ENCODE peak calls at places on chromosomes 11 and 22, in nine cellular contexts. E is HepG2, S is IMR-90, M is thyroid gland, T is body of pancreas, V is esophagus squamous epithelium, U is lower leg skin, X is A549, I is sigmoid colon. K is an unnamed sample.

GRCh38 chr22:39277135-39277607 is 32.4 kb upstream of the PDGFB start:
- DNase-seq in E (no peak), S (peak; percentile 92), M (no peak), T (no peak), V (no peak), U (no peak), X (no peak), I (no peak), K (no peak)

GRCh38 chr11:118295834-118296454 is 8.6 kb upstream of the CD3E start:
- DNase-seq in E (peak; percentile 28), S (peak; percentile 12), M (peak; percentile 19), T (peak; percentile 55), V (no peak), U (no peak), X (no peak), I (no peak), K (no peak)

GRCh38 chr11:26073646-26074045 is 258.3 kb upstream of the ANO3 start:
- DNase-seq in E (no peak), S (no peak), M (no peak), T (no peak), V (no peak), U (no peak), X (no peak), I (no peak), K (no peak)

GRCh38 chr22:42902875-42903510 is 45.9 kb upstream of the ARFGAP3 start:
- DNase-seq in E (no peak), S (peak; percentile 87), M (no peak), T (no peak), V (no peak), U (no peak), X (no peak), I (peak; percentile 89), K (no peak)

GRCh38 chr22:45413368-45414211 is at the start of the genes RIBC2 and SMC1B:
- DNase-seq in E (peak; percentile 47), S (peak; percentile 57), M (peak; percentile 71), T (peak; percentile 77), V (no peak), U (peak; percentile 93), X (peak; percentile 91), I (peak; percentile 91), K (peak; percentile 81)

GRCh38 chr22:29325785-29326315 is 10.4 kb upstream of the RASL10A start:
- DNase-seq in E (no peak), S (no peak), M (no peak), T (no peak), V (no peak), U (no peak), X (no peak), I (no peak), K (no peak)

GRCh38 chr11:119168471-119169271 is at the start of gene NLRX1:
- DNase-seq in E (peak; percentile 80), S (peak; percentile 72), M (peak; percentile 86), T (peak; percentile 89), V (peak; percentile 41), U (peak; percentile 96), X (peak; percentile 86), I (peak; percentile 93), K (peak; percentile 89)

GRCh38 chr11:130480721-130481140 is 32.3 kb downstream of the ADAMTS15 start:
- DNase-seq in E (no peak), S (peak; percentile 12), M (no peak), T (no peak), V (no peak), U (peak; percentile 20), X (no peak), I (no peak), K (no peak)

GRCh38 chr22:35785181-35785923 is 67.7 kb downstream of the APOL5 start:
- DNase-seq in E (no peak), S (no peak), M (peak; percentile 67), T (no peak), V (no peak), U (no peak), X (no peak), I (no peak), K (no peak)

GRCh38 chr11:128584253-128584652 is 3.1 kb downstream of the ETS1 start:
- DNase-seq in E (no peak), S (no peak), M (no peak), T (no peak), V (no peak), U (no peak), X (no peak), I (no peak), K (no peak)

GRCh38 chr22:29309332-29310064 is 3.0 kb downstream of the GAS2L1 start:
- DNase-seq in E (no peak), S (no peak), M (no peak), T (peak; percentile 77), V (no peak), U (peak; percentile 87), X (no peak), I (peak; percentile 71), K (peak; percentile 81)

GRCh38 chr11:2210366-2211112 is 38.9 kb upstream of the TH start:
- DNase-seq in E (no peak), S (no peak), M (no peak), T (no peak), V (no peak), U (peak; percentile 80), X (no peak), I (peak; percentile 50), K (peak; percentile 1)

GRCh38 chr11:23769214-23769613 is 727.6 kb upstream of the LUZP2 start:
- DNase-seq in E (no peak), S (no peak), M (no peak), T (no peak), V (no peak), U (no peak), X (no peak), I (no peak), K (no peak)

GRCh38 chr11:124493256-124493655 is 47.8 kb upstream of the OR8B8 start:
- DNase-seq in E (no peak), S (no peak), M (no peak), T (no peak), V (no peak), U (no peak), X (no peak), I (no peak), K (no peak)

GRCh38 chr22:23682827-23683355 is 7.9 kb upstream of the RGL4 start:
- DNase-seq in E (no peak), S (no peak), M (no peak), T (no peak), V (no peak), U (no peak), X (no peak), I (peak; percentile 12), K (no peak)

GRCh38 chr22:31089101-31090100 is 8.3 kb downstream of the SMTN start:
- DNase-seq in E (no peak), S (no peak), M (peak; percentile 64), T (peak; percentile 31), V (no peak), U (no peak), X (peak; percentile 31), I (peak; percentile 91), K (peak; percentile 58)

GRCh38 chr11:58577441-58578135 is 1.3 kb upstream of the ZFP91 start:
- DNase-seq in E (peak; percentile 33), S (peak; percentile 97), M (peak; percentile 46), T (peak; percentile 63), V (peak; percentile 75), U (peak; percentile 93), X (no peak), I (peak; percentile 87), K (peak; percentile 49)
- TF ChIP-seq POLR2A in E (peak; percentile 73), S (peak; percentile 91), M (peak; percentile 29), T (peak; percentile 83), V (peak; percentile 69), U (no peak), X (peak; percentile 70), I (peak; percentile 61), K (no peak)

GRCh38 chr22:50531546-50532352 is 1.9 kb upstream of the TYMP start:
- DNase-seq in E (no peak), S (peak; percentile 41), M (peak; percentile 80), T (peak; percentile 82), V (no peak), U (peak; percentile 97), X (peak; percentile 75), I (peak; percentile 92), K (peak; percentile 87)
- H3K4me3 ChIP-seq in E (peak overlapping the region; percentile 74), S (peak overlapping the region; percentile 39), M (peak overlapping the region; percentile 33), T (peak overlapping the region; percentile 17), V (peak overlapping the region; percentile 66), U (peak overlapping the region; percentile 61), X (peak overlapping the region; percentile 64), I (peak overlapping the region; percentile 54), K (peak overlapping the region; percentile 82)

GRCh38 chr11:103483996-103484395 is 374.8 kb downstream of the DYNC2H1 start:
- DNase-seq in E (no peak), S (peak; percentile 15), M (no peak), T (no peak), V (no peak), U (no peak), X (no peak), I (no peak), K (no peak)

GRCh38 chr11:103488021-103488420 is 378.8 kb downstream of the DYNC2H1 start:
- DNase-seq in E (no peak), S (no peak), M (no peak), T (no peak), V (no peak), U (no peak), X (no peak), I (no peak), K (no peak)

GRCh38 chr11:103486609-103487008 is 377.4 kb downstream of the DYNC2H1 start:
- DNase-seq in E (no peak), S (peak; percentile 28), M (no peak), T (no peak), V (no peak), U (no peak), X (no peak), I (no peak), K (no peak)

GRCh38 chr11:103487113-103487512 is 377.9 kb downstream of the DYNC2H1 start:
- DNase-seq in E (no peak), S (no peak), M (no peak), T (no peak), V (no peak), U (no peak), X (no peak), I (no peak), K (no peak)

DNA sequence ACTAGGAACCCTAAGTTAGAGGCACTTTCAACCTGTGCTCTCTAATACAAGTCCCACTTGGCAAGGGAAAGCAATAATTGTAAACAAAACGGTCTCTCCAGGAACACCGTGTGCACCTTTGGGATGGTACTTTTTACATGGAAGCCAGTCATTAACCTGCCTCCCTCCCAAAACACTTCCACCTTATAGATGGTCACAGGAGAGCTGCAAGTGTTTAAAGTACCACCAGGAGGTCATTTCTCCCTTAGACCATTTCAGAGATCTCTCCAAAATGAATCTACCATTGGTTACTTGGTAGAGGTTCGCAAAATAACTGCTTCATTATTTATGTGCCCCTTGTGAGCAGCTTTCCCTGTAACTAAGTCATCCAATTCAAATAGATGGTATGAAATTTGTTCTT is 375.3 kb downstream of the DYNC2H1 start:
- DNase-seq in E (no peak), S (no peak), M (no peak), T (no peak), V (no peak), U (no peak), X (no peak), I (no peak), K (no peak)
- TF ChIP-seq CTCF in E (no peak), S (no peak), M (no peak), T (no peak), V (no peak), U (no peak), X (no peak), I (no peak), K (no peak)

DNA sequence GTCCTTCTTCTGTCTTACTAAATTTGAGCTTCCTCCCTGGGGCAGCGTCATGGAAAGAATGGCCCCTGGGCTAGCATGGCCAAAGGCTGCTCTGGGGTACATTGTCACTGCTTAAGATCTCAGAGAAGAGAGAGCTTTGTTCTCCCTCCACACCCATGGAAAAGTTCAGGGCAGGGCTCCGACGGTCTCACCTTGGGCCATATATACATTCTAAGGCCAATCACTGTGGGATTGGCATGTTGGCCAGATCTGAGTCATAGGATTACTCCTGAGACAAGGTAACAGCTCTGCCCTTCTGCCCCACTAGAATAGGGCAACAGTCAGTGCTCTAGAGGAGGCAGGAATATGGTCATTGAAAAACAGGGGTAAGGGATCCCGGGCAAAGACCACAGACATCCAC is 56.2 kb downstream of the BUD13 start:
- DNase-seq in E (no peak), S (no peak), M (no peak), T (no peak), V (no peak), U (no peak), X (no peak), I (no peak), K (no peak)
- TF ChIP-seq POLR2A in E (no peak), S (no peak), M (no peak), T (no peak), V (no peak), U (no peak), X (no peak), I (no peak), K (no peak)